ENCODE peak calls at places on chromosomes 5 and 9, in six cellular contexts. Y is endothelial cell; R is heart left ventricle; F is spleen; N is cardiac muscle cell; C is CD8-positive, alpha-beta memory T cell. U is an unnamed sample.

GRCh38 chr5:21774791-21775190 is 1078.4 kb downstream of the CDH12 start:
- DNase-seq in Y (no peak), R (no peak), F (no peak), N (no peak), C (no peak), U (no peak)

GRCh38 chr5:64331597-64332277 is 166.1 kb downstream of the RNF180 start:
- DNase-seq in Y (no peak), R (peak; percentile 78), F (no peak), N (no peak), C (no peak), U (no peak)

GRCh38 chr9:69023650-69024049 is 9.7 kb upstream of the PRKACG start:
- DNase-seq in Y (no peak), R (no peak), F (no peak), N (no peak), C (no peak), U (no peak)

GRCh38 chr5:30438785-30439184 is 754.7 kb upstream of the CDH6 start:
- DNase-seq in Y (no peak), R (no peak), F (no peak), N (no peak), C (no peak), U (no peak)

GRCh38 chr9:81396528-81396927 is 292.8 kb downstream of the TLE1 start:
- DNase-seq in Y (no peak), R (no peak), F (no peak), N (no peak), C (no peak), U (no peak)

GRCh38 chr5:173196133-173196952 is 38.7 kb downstream of the NKX2-5 start:
- DNase-seq in Y (no peak), R (no peak), F (no peak), N (peak; percentile 91), C (no peak), U (no peak)

GRCh38 chr5:42854795-42855194 is 43.1 kb upstream of the SELENOP start:
- DNase-seq in Y (no peak), R (no peak), F (no peak), N (no peak), C (no peak), U (no peak)

GRCh38 chr5:53011233-53011632 is 22.1 kb downstream of the ITGA2 start:
- DNase-seq in Y (no peak), R (no peak), F (no peak), N (no peak), C (no peak), U (no peak)

GRCh38 chr5:60960591-60960990 is 15.6 kb downstream of the NDUFAF2 start:
- DNase-seq in Y (no peak), R (no peak), F (no peak), N (peak; percentile 5), C (no peak), U (no peak)

GRCh38 chr5:88883566-88884434 is 816 bp upstream of the MEF2C start:
- DNase-seq in Y (peak; percentile 67), R (peak; percentile 85), F (peak; percentile 91), N (peak; percentile 88), C (no peak), U (peak; percentile 72)

GRCh38 chr5:74316064-74316586 is 324.4 kb downstream of the ENC1 start:
- DNase-seq in Y (no peak), R (no peak), F (no peak), N (no peak), C (no peak), U (no peak)

GRCh38 chr5:80406980-80407734 is 707 bp upstream of the ZFYVE16 start:
- DNase-seq in Y (peak; percentile 9), R (no peak), F (peak; percentile 79), N (no peak), C (no peak), U (no peak)

GRCh38 chr5:88325868-88326267 is 57.2 kb upstream of the TMEM161B start:
- DNase-seq in Y (no peak), R (no peak), F (no peak), N (no peak), C (no peak), U (no peak)

GRCh38 chr9:77019010-77019809 is at the start of gene FOXB2:
- DNase-seq in Y (peak; percentile 13), R (no peak), F (no peak), N (no peak), C (no peak), U (no peak)

GRCh38 chr9:37386988-37387387 is 35.5 kb upstream of the GRHPR start:
- DNase-seq in Y (no peak), R (no peak), F (no peak), N (no peak), C (no peak), U (no peak)

GRCh38 chr5:132094393-132095076 is 20.9 kb downstream of the CSF2 start:
- DNase-seq in Y (no peak), R (no peak), F (peak; percentile 71), N (no peak), C (no peak), U (no peak)

GRCh38 chr9:136259517-136259813 is 13.9 kb upstream of the QSOX2 start:
- DNase-seq in Y (no peak), R (no peak), F (no peak), N (no peak), C (no peak), U (no peak)

GRCh38 chr5:59724482-59725392 is 168.8 kb downstream of the PDE4D start:
- DNase-seq in Y (peak; percentile 60), R (no peak), F (no peak), N (peak; percentile 60), C (no peak), U (peak; percentile 69)

GRCh38 chr9:107394264-107394663 is 95.3 kb downstream of the KLF4 start:
- DNase-seq in Y (no peak), R (no peak), F (no peak), N (no peak), C (no peak), U (no peak)

GRCh38 chr5:148978370-148979103 is 84.3 kb downstream of the SH3TC2 start:
- DNase-seq in Y (no peak), R (no peak), F (no peak), N (no peak), C (no peak), U (no peak)

GRCh38 chr9:119221281-119221680 is 148.0 kb downstream of the BRINP1 start:
- DNase-seq in Y (no peak), R (no peak), F (no peak), N (no peak), C (no peak), U (no peak)

GRCh38 chr9:132006657-132007370 is 72.9 kb downstream of the MED27 start:
- DNase-seq in Y (no peak), R (no peak), F (no peak), N (no peak), C (no peak), U (peak; percentile 42)

GRCh38 chr5:134177197-134178171 is 734 bp upstream of the SKP1 start:
- DNase-seq in Y (peak; percentile 11), R (no peak), F (peak; percentile 81), N (peak; percentile 77), C (no peak), U (peak; percentile 30)

GRCh38 chr9:114001794-114002261 is 76.3 kb downstream of the AMBP start:
- DNase-seq in Y (peak; percentile 1), R (no peak), F (peak; percentile 51), N (no peak), C (no peak), U (no peak)

GRCh38 chr5:122704247-122705036 is 70.4 kb upstream of the SNX2 start:
- DNase-seq in Y (no peak), R (no peak), F (no peak), N (peak; percentile 65), C (no peak), U (peak; percentile 24)

GRCh38 chr5:177520271-177520670 is 3.5 kb upstream of the DDX41 start:
- DNase-seq in Y (no peak), R (no peak), F (peak; percentile 61), N (no peak), C (no peak), U (no peak)

GRCh38 chr5:179393078-179393477 is 47.8 kb upstream of the ADAMTS2 start:
- DNase-seq in Y (no peak), R (no peak), F (no peak), N (no peak), C (no peak), U (no peak)

GRCh38 chr9:134066923-134067851 is 639 bp downstream of the BRD3 start:
- DNase-seq in Y (peak; percentile 44), R (no peak), F (peak; percentile 89), N (peak; percentile 67), C (peak; percentile 49), U (peak; percentile 83)

GRCh38 chr9:133160742-133161541 is 2.8 kb downstream of the GBGT1 start:
- DNase-seq in Y (peak; percentile 51), R (no peak), F (peak; percentile 82), N (peak; percentile 61), C (peak; percentile 32), U (peak; percentile 77)

GRCh38 chr5:579211-579610 is 32.9 kb upstream of the CEP72 start:
- DNase-seq in Y (no peak), R (no peak), F (no peak), N (no peak), C (no peak), U (no peak)

GRCh38 chr9:8962084-8962483 is 1162.5 kb upstream of the DMAC1 start:
- DNase-seq in Y (no peak), R (no peak), F (no peak), N (no peak), C (no peak), U (no peak)

GRCh38 chr9:134632329-134632728 is 9.3 kb upstream of the COL5A1 start:
- DNase-seq in Y (no peak), R (peak; percentile 38), F (peak; percentile 21), N (no peak), C (no peak), U (no peak)

GRCh38 chr9:74458832-74459231 is 38.3 kb upstream of the RORB start:
- DNase-seq in Y (no peak), R (no peak), F (no peak), N (no peak), C (no peak), U (no peak)

GRCh38 chr5:176162206-176162605 is 76.0 kb upstream of the SIMC1 start:
- DNase-seq in Y (no peak), R (no peak), F (no peak), N (no peak), C (no peak), U (no peak)